ENCODE peak calls at places on chromosome 19, in four cellular contexts. Q is PC-3, R is tibial artery, K is stomach. U is an unnamed sample.
A peak's percentile ranks its signal among the peaks of the same experiment; 100 is the strongest.

GRCh38 chr19:15374796-15375440 is 4.7 kb downstream of the AKAP8 start:
- DNase-seq in Q (no peak), R (peak; percentile 90), K (no peak), U (no peak)

GRCh38 chr19:39679056-39679790 is 23.5 kb downstream of the LGALS16 start:
- DNase-seq in Q (no peak), R (no peak), K (no peak), U (no peak)

GRCh38 chr19:4183967-4184717 is 1.7 kb downstream of the ANKRD24 start:
- DNase-seq in Q (no peak), R (peak; percentile 64), K (no peak), U (no peak)

GRCh38 chr19:35202722-35203674 is 25.5 kb downstream of the FAM187B start:
- DNase-seq in Q (no peak), R (no peak), K (no peak), U (peak; percentile 35)

GRCh38 chr19:2888739-2889224 is 11.9 kb upstream of the ZNF57 start:
- DNase-seq in Q (no peak), R (peak; percentile 66), K (no peak), U (no peak)

GRCh38 chr19:3716147-3716668 is 8.0 kb downstream of the TJP3 start:
- DNase-seq in Q (no peak), R (no peak), K (no peak), U (no peak)

GRCh38 chr19:41821003-41821735 is 23.3 kb downstream of the LYPD4 start:
- DNase-seq in Q (peak; percentile 72), R (no peak), K (peak; percentile 36), U (no peak)

GRCh38 chr19:57473646-57474045 is 3.7 kb downstream of the ZNF772 start:
- DNase-seq in Q (no peak), R (no peak), K (no peak), U (no peak)

GRCh38 chr19:47002106-47002766 is 17.4 kb upstream of the NPAS1 start:
- DNase-seq in Q (no peak), R (no peak), K (peak; percentile 45), U (no peak)

GRCh38 chr19:18469245-18470107 is 31.5 kb upstream of the ISYNA1 start:
- DNase-seq in Q (peak; percentile 56), R (no peak), K (peak; percentile 72), U (peak; percentile 70)

GRCh38 chr19:14830702-14831101 is 4.3 kb downstream of the OR7A5 start:
- DNase-seq in Q (no peak), R (no peak), K (no peak), U (peak; percentile 10)

GRCh38 chr19:3818479-3818878 is 32.3 kb upstream of the MATK start:
- DNase-seq in Q (peak; percentile 48), R (no peak), K (no peak), U (peak; percentile 17)

GRCh38 chr19:8501968-8502367 is 472 bp downstream of the PRAM1 start:
- DNase-seq in Q (no peak), R (no peak), K (no peak), U (no peak)

GRCh38 chr19:55301459-55302331 is 17.9 kb downstream of the BRSK1 start:
- DNase-seq in Q (peak; percentile 91), R (peak; percentile 85), K (peak; percentile 91), U (peak; percentile 80)

GRCh38 chr19:38650911-38651584 is 3.6 kb downstream of the ACTN4 start:
- DNase-seq in Q (peak; percentile 71), R (no peak), K (no peak), U (no peak)

GRCh38 chr19:4866595-4867424 is 657 bp downstream of the PLIN3 start:
- DNase-seq in Q (peak; percentile 42), R (peak; percentile 84), K (peak; percentile 68), U (peak; percentile 57)

GRCh38 chr19:7769171-7769570 is 6.1 kb downstream of the CLEC4M start:
- DNase-seq in Q (no peak), R (peak; percentile 9), K (no peak), U (no peak)

GRCh38 chr19:10543420-10544241 is at the start of gene ATG4D:
- DNase-seq in Q (peak; percentile 81), R (peak; percentile 85), K (peak; percentile 96), U (peak; percentile 78)

GRCh38 chr19:1567116-1567847 is 843 bp downstream of the MEX3D start:
- DNase-seq in Q (no peak), R (no peak), K (peak; percentile 45), U (no peak)

GRCh38 chr19:13078897-13079541 is 23.6 kb downstream of the LYL1 start:
- DNase-seq in Q (no peak), R (no peak), K (peak; percentile 77), U (no peak)

GRCh38 chr19:16062789-16063188 is 13.5 kb upstream of the TPM4 start:
- DNase-seq in Q (peak; percentile 73), R (no peak), K (peak; percentile 70), U (peak; percentile 41)

GRCh38 chr19:18477042-18477760 is 39.3 kb upstream of the ISYNA1 start:
- DNase-seq in Q (no peak), R (no peak), K (no peak), U (no peak)

GRCh38 chr19:38319421-38320258 is at the start of gene KCNK6:
- DNase-seq in Q (no peak), R (peak; percentile 72), K (peak; percentile 70), U (peak; percentile 34)

GRCh38 chr19:40165362-40165937 is 25.8 kb upstream of the MAP3K10 start:
- DNase-seq in Q (peak; percentile 15), R (no peak), K (peak; percentile 36), U (peak; percentile 56)

GRCh38 chr19:28827382-28827781 is 385.6 kb downstream of the UQCRFS1 start:
- DNase-seq in Q (no peak), R (no peak), K (no peak), U (no peak)

GRCh38 chr19:13118424-13119193 is 545 bp downstream of the NACC1 start:
- DNase-seq in Q (peak; percentile 66), R (no peak), K (peak; percentile 52), U (peak; percentile 84)

GRCh38 chr19:38792250-38793111 is 3.5 kb downstream of the LGALS7B start:
- DNase-seq in Q (no peak), R (no peak), K (peak; percentile 39), U (no peak)

GRCh38 chr19:11950312-11950711 is 14.5 kb upstream of the ZNF763 start:
- DNase-seq in Q (no peak), R (no peak), K (no peak), U (no peak)

GRCh38 chr19:2575734-2576481 is 100.0 kb downstream of the GADD45B start:
- DNase-seq in Q (no peak), R (peak; percentile 99), K (peak; percentile 66), U (no peak)

GRCh38 chr19:49799798-49800376 is 13.2 kb downstream of the FUZ start:
- DNase-seq in Q (no peak), R (no peak), K (no peak), U (no peak)

GRCh38 chr19:18495204-18495911 is 26.5 kb downstream of the ELL start:
- DNase-seq in Q (no peak), R (no peak), K (no peak), U (no peak)

GRCh38 chr19:15831626-15832025 is 16.2 kb upstream of the OR10H1 start:
- DNase-seq in Q (no peak), R (no peak), K (no peak), U (no peak)

GRCh38 chr19:49591731-49592485 is 926 bp downstream of the PRR12 start:
- DNase-seq in Q (peak; percentile 57), R (peak; percentile 75), K (peak; percentile 40), U (peak; percentile 49)

GRCh38 chr19:17500447-17501198 is 10.8 kb upstream of the PGLS start:
- DNase-seq in Q (no peak), R (no peak), K (no peak), U (no peak)

DNA sequence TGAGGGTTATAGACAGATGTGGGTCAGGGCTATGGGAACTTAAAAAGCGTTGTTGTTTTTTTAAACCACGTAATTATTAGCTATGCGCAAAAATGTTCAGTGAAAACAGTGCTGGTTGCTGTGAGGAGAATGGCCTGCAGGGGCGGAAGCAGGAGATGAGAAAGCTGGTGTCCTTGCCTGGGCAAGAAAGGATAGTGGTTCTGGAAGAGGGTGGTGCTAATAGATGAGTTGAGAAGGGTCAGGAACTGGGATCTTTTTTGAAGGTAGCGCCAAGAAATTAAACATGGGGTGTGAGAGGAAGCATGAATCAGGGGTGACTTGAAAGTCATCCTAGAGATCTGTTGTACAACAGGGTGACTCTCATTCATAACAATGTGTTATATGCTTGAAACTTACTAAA is 4.8 kb upstream of the SMG9 start:
- DNase-seq in Q (peak; percentile 71), R (no peak), K (no peak), U (peak; percentile 33)
- TF ChIP-seq CTCF in Q (peak; percentile 56), R (no peak), K (no peak), U (peak; percentile 49)

GRCh38 chr19:33777753-33778088 is 18.9 kb upstream of the KCTD15 start:
- DNase-seq in Q (no peak), R (no peak), K (no peak), U (no peak)

GRCh38 chr19:33779849-33780248 is 16.8 kb upstream of the KCTD15 start:
- DNase-seq in Q (no peak), R (no peak), K (no peak), U (no peak)

GRCh38 chr19:33780251-33780650 is 16.4 kb upstream of the KCTD15 start:
- DNase-seq in Q (no peak), R (no peak), K (no peak), U (no peak)

GRCh38 chr19:33777351-33777750 is 19.3 kb upstream of the KCTD15 start:
- DNase-seq in Q (no peak), R (no peak), K (no peak), U (no peak)

GRCh38 chr19:33778089-33778791 is 18.4 kb upstream of the KCTD15 start:
- DNase-seq in Q (peak; percentile 74), R (peak; percentile 82), K (peak; percentile 88), U (peak; percentile 91)
- H3K4me1 ChIP-seq in Q (peaks cover 4% of the 10 kb centered on the region), R (peaks cover 15% of the 10 kb centered on the region), K (peaks cover 19% of the 10 kb centered on the region), U (no peaks in the 10 kb centered on the region)

GRCh38 chr19:53655042-53655665 is 23.4 kb downstream of the DPRX start:
- DNase-seq in Q (no peak), R (no peak), K (no peak), U (no peak)

GRCh38 chr19:53647792-53648191 is 16.0 kb downstream of the DPRX start:
- DNase-seq in Q (no peak), R (no peak), K (no peak), U (no peak)

GRCh38 chr19:53657330-53657729 is 25.5 kb downstream of the DPRX start:
- DNase-seq in Q (no peak), R (no peak), K (no peak), U (no peak)

GRCh38 chr19:53649746-53650593 is 18.2 kb downstream of the DPRX start:
- DNase-seq in Q (no peak), R (no peak), K (no peak), U (no peak)

GRCh38 chr19:53652476-53652875 is 20.7 kb downstream of the DPRX start:
- DNase-seq in Q (no peak), R (no peak), K (no peak), U (no peak)
- H3K9me3 ChIP-seq in Q (peaks cover 41% of the 10 kb centered on the region), R (no peaks in the 10 kb centered on the region), K (peaks cover 73% of the 10 kb centered on the region), U (no peaks in the 10 kb centered on the region)

GRCh38 chr19:6133231-6133630 is 2.2 kb upstream of the ACSBG2 start:
- DNase-seq in Q (no peak), R (no peak), K (no peak), U (no peak)

GRCh38 chr19:6126335-6126974 is 9.0 kb upstream of the ACSBG2 start:
- DNase-seq in Q (peak; percentile 94), R (no peak), K (no peak), U (peak; percentile 78)

GRCh38 chr19:6125571-6125989 is 9.9 kb upstream of the ACSBG2 start:
- DNase-seq in Q (peak; percentile 95), R (peak; percentile 77), K (peak; percentile 69), U (peak; percentile 79)

GRCh38 chr19:6132482-6132881 is 3.0 kb upstream of the ACSBG2 start:
- DNase-seq in Q (no peak), R (no peak), K (no peak), U (no peak)

GRCh38 chr19:6127716-6128335 is 7.6 kb upstream of the ACSBG2 start:
- DNase-seq in Q (no peak), R (no peak), K (no peak), U (no peak)
- TF ChIP-seq CTCF in Q (no peak), R (no peak), K (no peak), U (no peak)

U was measured in cardiac muscle cell.